ENCODE peak calls at places on chromosomes 2 and 18, in four cellular contexts. M, H, D and W are unnamed samples.

GRCh38 chr2:16744521-16744920 is 78.9 kb upstream of the CYRIA start:
- DNase-seq in D (no peak), M (no peak), H (no peak), W (no peak)

GRCh38 chr2:120218181-120218580 is 5.0 kb downstream of the TMEM185B start:
- DNase-seq in M (no peak), D (no peak), H (no peak), W (no peak)

GRCh38 chr2:150168596-150168995 is 318.9 kb downstream of the RND3 start:
- DNase-seq in M (no peak), H (no peak), D (no peak), W (no peak)

GRCh38 chr2:189551808-189552207 is 28.8 kb downstream of the SLC40A1 start:
- DNase-seq in H (no peak), M (no peak), D (no peak), W (no peak)

GRCh38 chr2:46164581-46165301 is 132.5 kb upstream of the EPAS1 start:
- DNase-seq in D (peak; percentile 86), H (peak; percentile 84), M (no peak), W (peak; percentile 79)

GRCh38 chr18:28684746-28685145 is 507.8 kb upstream of the CDH2 start:
- DNase-seq in M (no peak), D (no peak), H (no peak), W (no peak)

GRCh38 chr2:21821697-21822227 is 698.0 kb downstream of the TDRD15 start:
- DNase-seq in D (no peak), H (no peak), M (no peak), W (no peak)

GRCh38 chr18:37403100-37403781 is 162.4 kb downstream of the CELF4 start:
- DNase-seq in H (peak; percentile 36), D (peak; percentile 71), M (no peak), W (peak; percentile 46)

GRCh38 chr2:36538345-36538744 is 59.6 kb downstream of the FEZ2 start:
- DNase-seq in H (no peak), M (peak; percentile 33), D (no peak), W (no peak)

GRCh38 chr2:19312949-19313348 is 45.5 kb downstream of the OSR1 start:
- DNase-seq in D (peak; percentile 4), H (no peak), M (peak; percentile 28), W (no peak)

GRCh38 chr2:71813801-71814470 is 333.7 kb downstream of the CYP26B1 start:
- DNase-seq in H (no peak), M (no peak), D (no peak), W (no peak)

GRCh38 chr18:61464551-61465102 is 131.4 kb downstream of the CDH20 start:
- DNase-seq in M (no peak), D (no peak), H (no peak), W (no peak)

GRCh38 chr2:24779121-24779520 is 14.1 kb downstream of the PTRHD1 start:
- DNase-seq in M (no peak), D (no peak), H (no peak), W (no peak)

GRCh38 chr2:216696321-216696720 is 972 bp upstream of the IGFBP5 start:
- DNase-seq in M (no peak), H (peak; percentile 21), D (no peak), W (no peak)

GRCh38 chr2:217054791-217055190 is 194.9 kb upstream of the TNP1 start:
- DNase-seq in D (no peak), M (no peak), H (no peak), W (no peak)

DNA sequence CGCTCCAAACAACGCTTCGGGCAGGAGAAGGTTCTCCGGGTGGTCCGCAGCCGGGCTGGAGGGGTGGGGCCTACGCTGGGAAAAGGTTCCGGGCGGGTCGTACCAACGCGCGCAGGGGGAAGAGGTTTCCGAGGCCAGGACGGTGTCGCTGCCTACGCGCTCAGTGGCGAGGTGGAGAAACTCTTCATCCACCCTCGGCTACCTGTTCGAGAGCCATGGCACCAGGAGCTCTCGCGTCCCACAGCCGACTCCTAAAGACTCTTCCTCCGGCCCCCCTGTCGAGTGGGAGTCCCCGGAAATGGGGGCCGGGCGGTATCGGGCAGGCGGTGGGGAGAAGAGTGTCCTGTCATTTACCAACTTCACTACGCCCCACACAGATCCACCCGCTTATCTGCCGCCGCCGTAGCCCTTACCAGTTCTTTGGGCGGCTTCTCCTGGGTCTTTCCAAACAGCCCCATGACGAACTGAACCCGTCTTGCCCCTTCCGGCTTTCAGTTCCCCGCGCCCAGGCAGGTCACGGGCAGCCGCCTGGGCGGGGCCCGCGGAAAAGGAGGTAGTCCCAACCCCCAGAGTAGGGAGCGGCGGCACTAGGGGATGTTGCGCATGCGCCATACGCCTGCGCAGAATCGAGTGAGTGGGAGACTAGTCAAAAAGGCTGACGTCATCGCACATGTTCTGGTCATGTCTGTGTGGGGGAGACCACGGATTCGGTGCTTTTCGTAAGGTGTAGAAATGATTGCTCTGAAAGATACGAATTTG is at the start of gene CHMP3:
- DNase-seq in H (peak; percentile 97), M (peak; percentile 97), D (peak; percentile 94), W (peak; percentile 96)
- H3K4me3 ChIP-seq in H (peak within 1 kb of the TSS; percentile 89), M (peak within 1 kb of the TSS; percentile 92), D (peak within 1 kb of the TSS; percentile 88), W (peak within 1 kb of the TSS; percentile 81)

GRCh38 chr2:9288233-9288632 is 81.6 kb downstream of the ASAP2 start:
- DNase-seq in D (peak; percentile 67), H (no peak), M (no peak), W (no peak)

GRCh38 chr2:9288681-9289338 is 82.2 kb downstream of the ASAP2 start:
- DNase-seq in D (no peak), M (no peak), H (no peak), W (no peak)

GRCh38 chr2:9285921-9286320 is 79.3 kb downstream of the ASAP2 start:
- DNase-seq in D (no peak), M (no peak), H (no peak), W (no peak)

GRCh38 chr2:9286553-9287399 is 80.2 kb downstream of the ASAP2 start:
- DNase-seq in M (no peak), D (no peak), H (no peak), W (no peak)

GRCh38 chr2:9287400-9288059 is 80.9 kb downstream of the ASAP2 start:
- DNase-seq in D (peak; percentile 89), H (no peak), M (no peak), W (no peak)
- H3K27ac ChIP-seq in D (peak overlapping the region; percentile 94), H (no peak overlapping the region), M (peak overlapping the region; percentile 95), W (no peak overlapping the region)

GRCh38 chr2:238101891-238102841 is 2.0 kb downstream of the ESPNL start:
- DNase-seq in M (peak; percentile 52), H (peak; percentile 12), D (no peak), W (no peak)
- TF ChIP-seq CTCF in M (no peak), H (no peak), D (no peak), W (no peak)

GRCh38 chr2:173358617-173359016 is 3.9 kb downstream of the CDCA7 start:
- DNase-seq in H (no peak), M (no peak), D (no peak), W (no peak)
- H3K4me3 ChIP-seq in H (no peak overlapping the region), M (no peak overlapping the region), D (no peak overlapping the region), W (no peak overlapping the region)